ENCODE peak calls at places on chromosome 2, in six cellular contexts. K is AG04449, R is H7, U is AG09309, A is epithelial cell of esophagus, I is astrocyte of the spinal cord. P is an unnamed sample.

GRCh38 chr2:16010011-16010410 is 69.7 kb downstream of the MYCN start:
- DNase-seq in U (no peak), K (no peak), I (no peak), R (no peak), A (no peak), P (no peak)

GRCh38 chr2:204933735-204934361 is 388.6 kb downstream of the PARD3B start:
- DNase-seq in I (no peak), A (no peak), K (no peak), U (no peak), R (no peak), P (no peak)

GRCh38 chr2:112034924-112035323 is 20.1 kb upstream of the TMEM87B start:
- DNase-seq in K (no peak), A (no peak), I (no peak), R (no peak), U (no peak), P (no peak)

GRCh38 chr2:28680657-28681056 is 71.0 kb upstream of the PPP1CB start:
- DNase-seq in K (no peak), U (no peak), A (no peak), R (no peak), I (no peak), P (no peak)

GRCh38 chr2:28377201-28377816 is 15.3 kb upstream of the FOSL2 start:
- DNase-seq in A (peak; percentile 86), R (peak; percentile 48), U (no peak), K (no peak), I (no peak), P (no peak)

GRCh38 chr2:226490172-226490571 is 309.4 kb downstream of the IRS1 start:
- DNase-seq in K (peak; percentile 16), R (no peak), U (no peak), A (no peak), I (no peak), P (peak; percentile 81)

GRCh38 chr2:52880872-52881271 is 886.7 kb upstream of the CHAC2 start:
- DNase-seq in A (peak; percentile 13), K (no peak), I (no peak), U (no peak), R (no peak), P (no peak)

GRCh38 chr2:200171761-200172482 is 134.6 kb upstream of the SPATS2L start:
- DNase-seq in R (no peak), I (peak; percentile 82), K (no peak), A (peak; percentile 55), U (no peak), P (peak; percentile 98)

GRCh38 chr2:162821176-162821575 is 17.4 kb downstream of the KCNH7 start:
- DNase-seq in A (peak; percentile 23), I (peak; percentile 57), K (no peak), R (no peak), U (no peak), P (peak; percentile 14)

GRCh38 chr2:134818321-134818720 is 20.1 kb upstream of the ACMSD start:
- DNase-seq in I (peak; percentile 17), A (peak; percentile 96), U (no peak), R (no peak), K (no peak), P (no peak)

GRCh38 chr2:233064526-233065199 is 4.5 kb downstream of the INPP5D start:
- DNase-seq in U (no peak), K (no peak), I (no peak), R (no peak), A (no peak), P (no peak)

GRCh38 chr2:66469219-66469902 is 34.4 kb downstream of the MEIS1 start:
- DNase-seq in U (no peak), R (no peak), A (no peak), K (no peak), I (no peak), P (no peak)
- H3K4me3 ChIP-seq in U (no peak overlapping the region), R (no peak overlapping the region), A (no peak overlapping the region), K (no peak overlapping the region), I (no peak overlapping the region), P (no peak overlapping the region)

GRCh38 chr2:30232027-30232800 is 880 bp downstream of the LBH start:
- DNase-seq in U (no peak), A (no peak), I (peak; percentile 31), R (peak; percentile 93), K (no peak), P (no peak)

GRCh38 chr2:30231726-30232026 is 342 bp downstream of the LBH start:
- DNase-seq in I (no peak), U (no peak), R (no peak), A (peak; percentile 67), K (no peak), P (no peak)

GRCh38 chr2:30230855-30231725 is at the start of gene LBH:
- DNase-seq in K (peak; percentile 41), A (peak; percentile 76), I (peak; percentile 84), R (peak; percentile 95), U (no peak), P (peak; percentile 51)

GRCh38 chr2:30229596-30229995 is 1.7 kb upstream of the LBH start:
- DNase-seq in A (no peak), I (no peak), R (no peak), U (no peak), K (no peak), P (no peak)

GRCh38 chr2:30230479-30230854 is 867 bp upstream of the LBH start:
- DNase-seq in R (peak; percentile 66), A (no peak), K (no peak), U (no peak), I (peak; percentile 32), P (no peak)
- H3K4me3 ChIP-seq in R (peak overlapping the region; percentile 77), A (no peak overlapping the region), K (peak overlapping the region; percentile 80), U (peak overlapping the region; percentile 89), I (peak overlapping the region; percentile 61), P (peak overlapping the region; percentile 73)

GRCh38 chr2:102803897-102804217 is 42.0 kb downstream of the TMEM182 start:
- DNase-seq in U (no peak), I (no peak), A (peak; percentile 6), K (no peak), R (no peak), P (no peak)
- H3K4me3 ChIP-seq in U (no peak overlapping the region), I (no peak overlapping the region), A (no peak overlapping the region), K (no peak overlapping the region), R (no peak overlapping the region), P (no peak overlapping the region)

DNA sequence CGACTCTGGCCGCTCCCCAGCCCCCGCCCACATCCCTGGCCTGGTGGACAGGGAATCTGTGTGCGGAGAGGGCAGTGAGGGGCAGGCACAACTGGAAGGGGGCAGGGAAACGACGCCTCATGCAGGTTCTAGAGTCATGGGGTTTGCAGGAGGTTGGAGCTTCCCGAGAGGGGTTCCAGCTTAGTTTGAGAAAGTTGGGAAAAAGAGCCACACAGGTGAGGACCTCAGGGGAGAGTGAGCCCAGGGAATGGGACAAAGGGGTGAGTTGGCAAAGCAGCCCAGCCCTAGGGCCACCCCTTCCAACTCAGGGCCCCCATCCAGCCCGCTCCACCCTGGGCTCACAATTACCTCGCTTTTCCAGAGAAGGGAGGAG is 1.7 kb downstream of the RTKN start:
- DNase-seq in A (no peak), U (no peak), K (no peak), R (peak; percentile 69), I (peak; percentile 51), P (peak; percentile 52)
- H3K4me3 ChIP-seq in A (peak overlapping the region; percentile 72), U (peak overlapping the region; percentile 71), K (peak overlapping the region; percentile 71), R (peak overlapping the region; percentile 98), I (peak overlapping the region; percentile 61), P (peak overlapping the region; percentile 61)

DNA sequence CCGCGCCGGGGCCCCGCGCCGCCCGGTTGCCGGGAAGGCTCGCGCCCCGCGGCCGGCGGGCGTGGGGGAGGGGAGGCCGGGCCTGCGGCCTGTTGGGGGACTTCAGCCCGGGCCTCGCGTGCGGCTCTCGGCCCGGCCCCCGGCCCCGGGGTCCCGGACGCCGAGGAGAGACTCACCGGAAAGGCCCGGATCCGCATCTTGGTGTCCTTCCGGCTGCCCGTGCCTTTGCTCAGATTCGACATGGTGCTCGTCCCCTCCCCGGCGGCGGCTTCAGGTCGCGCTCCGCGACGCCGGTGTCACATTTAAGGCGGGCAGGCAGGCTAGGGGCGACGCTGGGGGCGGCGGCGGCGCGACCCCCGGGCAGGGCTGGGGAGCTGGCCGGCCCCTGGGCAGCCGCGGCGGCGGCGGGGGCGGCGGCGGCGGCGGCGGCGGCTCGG is 377 bp downstream of the CUL3 start:
- DNase-seq in R (peak; percentile 64), U (no peak), A (peak; percentile 47), K (no peak), I (peak; percentile 43), P (no peak)
- H3K4me3 ChIP-seq in R (peak overlapping the region; percentile 91), U (peak overlapping the region; percentile 80), A (peak overlapping the region; percentile 84), K (peak overlapping the region; percentile 83), I (peak overlapping the region; percentile 96), P (peak overlapping the region; percentile 97)

GRCh38 chr2:110806053-110806452 is 73.7 kb downstream of the ACOXL start:
- DNase-seq in K (no peak), A (no peak), U (no peak), R (no peak), I (no peak), P (no peak)

GRCh38 chr2:110802213-110802932 is 70.0 kb downstream of the ACOXL start:
- DNase-seq in I (no peak), A (no peak), U (no peak), K (no peak), R (peak; percentile 70), P (no peak)

GRCh38 chr2:110804915-110805314 is 72.5 kb downstream of the ACOXL start:
- DNase-seq in R (no peak), U (no peak), K (no peak), A (no peak), I (no peak), P (no peak)

GRCh38 chr2:110807520-110807919 is 75.1 kb downstream of the ACOXL start:
- DNase-seq in R (no peak), K (no peak), U (peak; percentile 10), A (no peak), I (peak; percentile 67), P (peak; percentile 23)

GRCh38 chr2:110804433-110804832 is 72.1 kb downstream of the ACOXL start:
- DNase-seq in U (no peak), R (no peak), I (no peak), A (no peak), K (no peak), P (no peak)
- H3K4me3 ChIP-seq in U (no peak overlapping the region), R (no peak overlapping the region), I (no peak overlapping the region), A (no peak overlapping the region), K (no peak overlapping the region), P (no peak overlapping the region)

DNA sequence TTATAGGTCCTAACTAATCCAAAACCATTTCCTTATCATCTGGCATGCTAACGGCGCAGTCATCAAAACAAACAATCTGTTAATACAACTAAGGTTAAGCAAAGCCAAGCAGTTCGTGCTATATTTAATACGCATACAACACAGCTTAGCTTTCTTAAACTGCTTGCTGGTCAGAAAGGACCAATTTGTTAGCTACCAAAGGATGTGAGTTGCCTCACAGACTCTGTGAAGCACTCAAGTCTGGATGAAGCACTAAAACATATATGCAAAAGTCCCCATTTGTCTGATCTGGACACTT is 66.9 kb downstream of the ZEB2 start:
- DNase-seq in A (no peak), U (no peak), I (peak; percentile 58), K (no peak), R (no peak), P (no peak)
- H3K4me3 ChIP-seq in A (no peak overlapping the region), U (no peak overlapping the region), I (no peak overlapping the region), K (peak overlapping the region; percentile 18), R (no peak overlapping the region), P (peak overlapping the region; percentile 3)

P was measured in skeletal muscle cell.